ENCODE peak calls at places on chromosomes 3 and 15, in eight cellular contexts. U is HFF-Myc, R is heart right ventricle, O is glutamatergic neuron, K is heart left ventricle, H is AG09309, J is colonic mucosa, G is upper lobe of right lung. Y is an unnamed sample.
A peak's percentile ranks its signal among the peaks of the same experiment; 100 is the strongest.

GRCh38 chr15:49273734-49274318 is 103.8 kb downstream of the GALK2 start:
- DNase-seq in U (peak; percentile 12), R (no peak), O (no peak), K (no peak), H (no peak), J (no peak), G (no peak), Y (no peak)

GRCh38 chr15:92693922-92694331 is 38.4 kb upstream of the FAM174B start:
- DNase-seq in U (no peak), R (no peak), O (peak; percentile 61), K (no peak), H (no peak), J (no peak), G (no peak), Y (peak; percentile 63)

GRCh38 chr3:62874398-62875102 is 666 bp downstream of the CADPS start:
- DNase-seq in U (no peak), R (no peak), O (peak; percentile 40), K (no peak), H (no peak), J (peak; percentile 33), G (peak; percentile 65), Y (no peak)

GRCh38 chr3:17207019-17207418 is 322.3 kb downstream of the PLCL2 start:
- DNase-seq in U (no peak), R (no peak), O (no peak), K (no peak), H (no peak), J (no peak), G (no peak), Y (no peak)

GRCh38 chr3:182862159-182862860 is 69.0 kb downstream of the ATP11B start:
- DNase-seq in U (no peak), R (no peak), O (no peak), K (no peak), H (no peak), J (no peak), G (no peak), Y (no peak)

GRCh38 chr3:17915341-17915740 is 172.9 kb upstream of the TBC1D5 start:
- DNase-seq in U (no peak), R (no peak), O (no peak), K (no peak), H (no peak), J (no peak), G (no peak), Y (no peak)

GRCh38 chr3:197349368-197349767 is 51.0 kb upstream of the DLG1 start:
- DNase-seq in U (no peak), R (no peak), O (no peak), K (no peak), H (no peak), J (no peak), G (no peak), Y (no peak)

GRCh38 chr3:124229407-124229806 is 237.5 kb upstream of the ROPN1 start:
- DNase-seq in U (no peak), R (no peak), O (no peak), K (no peak), H (no peak), J (no peak), G (no peak), Y (no peak)

GRCh38 chr15:69812881-69813280 is 284.8 kb downstream of the TLE3 start:
- DNase-seq in U (no peak), R (no peak), O (no peak), K (no peak), H (no peak), J (peak; percentile 61), G (no peak), Y (peak; percentile 20)

GRCh38 chr15:50774450-50774849 is 8.9 kb upstream of the SPPL2A start:
- DNase-seq in U (no peak), R (no peak), O (no peak), K (no peak), H (no peak), J (no peak), G (no peak), Y (no peak)

GRCh38 chr3:195847061-195847950 is 35.6 kb upstream of the MUC4 start:
- DNase-seq in U (no peak), R (no peak), O (no peak), K (no peak), H (no peak), J (peak; percentile 52), G (no peak), Y (no peak)

GRCh38 chr3:182212479-182213076 is 500.9 kb downstream of the SOX2 start:
- DNase-seq in U (peak; percentile 27), R (no peak), O (no peak), K (peak; percentile 39), H (no peak), J (peak; percentile 20), G (no peak), Y (no peak)

GRCh38 chr3:168249539-168250414 is 154.1 kb upstream of the GOLIM4 start:
- DNase-seq in U (peak; percentile 15), R (peak; percentile 51), O (peak; percentile 92), K (peak; percentile 66), H (peak; percentile 16), J (peak; percentile 77), G (peak; percentile 90), Y (peak; percentile 77)

GRCh38 chr15:68337826-68338225 is 60.3 kb downstream of the FEM1B start:
- DNase-seq in U (no peak), R (no peak), O (no peak), K (peak; percentile 50), H (no peak), J (no peak), G (no peak), Y (no peak)

GRCh38 chr15:81101894-81102815 is 31.9 kb upstream of the CFAP161 start:
- DNase-seq in U (no peak), R (no peak), O (no peak), K (no peak), H (no peak), J (no peak), G (no peak), Y (no peak)

GRCh38 chr15:94234300-94234699 is 2.9 kb downstream of the MCTP2 start:
- DNase-seq in U (no peak), R (no peak), O (no peak), K (peak; percentile 29), H (no peak), J (no peak), G (peak; percentile 67), Y (no peak)

GRCh38 chr3:122260206-122260605 is 64.8 kb upstream of the CSTA start:
- DNase-seq in U (no peak), R (no peak), O (no peak), K (no peak), H (no peak), J (no peak), G (no peak), Y (no peak)

GRCh38 chr3:142802891-142803290 is 79.1 kb downstream of the TRPC1 start:
- DNase-seq in U (no peak), R (no peak), O (no peak), K (no peak), H (no peak), J (no peak), G (no peak), Y (no peak)

GRCh38 chr15:60634815-60635214 is 155.9 kb upstream of the ICE2 start:
- DNase-seq in U (no peak), R (no peak), O (peak; percentile 45), K (no peak), H (no peak), J (no peak), G (no peak), Y (no peak)

DNA sequence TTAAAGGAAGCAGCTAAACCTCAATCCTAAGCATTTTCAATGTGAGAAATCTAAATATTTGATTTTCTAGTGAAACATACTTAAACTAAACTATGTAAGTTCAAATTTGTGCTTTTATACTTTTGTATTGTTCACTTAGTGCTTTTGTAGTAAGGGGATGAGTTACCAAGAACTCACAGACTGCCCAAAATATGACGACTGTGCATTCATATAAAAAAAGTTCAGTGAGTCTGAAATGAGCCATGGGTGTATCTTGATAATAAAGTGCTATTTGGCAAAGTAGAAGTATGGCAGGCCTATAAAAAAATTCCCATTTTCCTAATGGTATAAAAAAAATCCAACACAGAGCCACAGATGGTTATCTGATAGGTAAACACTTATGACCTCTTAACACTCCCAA is 66.2 kb downstream of the NPTN start:
- DNase-seq in U (no peak), R (no peak), O (no peak), K (no peak), H (no peak), J (no peak), G (no peak), Y (no peak)
- TF ChIP-seq CTCF in U (no peak), R (no peak), O (no peak), K (no peak), H (no peak), J (no peak), G (no peak), Y (no peak)

GRCh38 chr15:47194718-47195117 is 522.6 kb upstream of the SEMA6D start:
- DNase-seq in U (no peak), R (no peak), O (no peak), K (no peak), H (no peak), J (no peak), G (no peak), Y (no peak)
- TF ChIP-seq CTCF in U (peak; percentile 28), R (peak; percentile 27), O (no peak), K (no peak), H (peak; percentile 24), J (peak; percentile 8), G (no peak), Y (no peak)

GRCh38 chr3:53196575-53197407 is 35.8 kb downstream of the PRKCD start:
- DNase-seq in U (peak; percentile 20), R (no peak), O (no peak), K (no peak), H (no peak), J (peak; percentile 42), G (no peak), Y (no peak)
- TF ChIP-seq CTCF in U (no peak), R (no peak), O (no peak), K (no peak), H (no peak), J (no peak), G (no peak), Y (no peak)

DNA sequence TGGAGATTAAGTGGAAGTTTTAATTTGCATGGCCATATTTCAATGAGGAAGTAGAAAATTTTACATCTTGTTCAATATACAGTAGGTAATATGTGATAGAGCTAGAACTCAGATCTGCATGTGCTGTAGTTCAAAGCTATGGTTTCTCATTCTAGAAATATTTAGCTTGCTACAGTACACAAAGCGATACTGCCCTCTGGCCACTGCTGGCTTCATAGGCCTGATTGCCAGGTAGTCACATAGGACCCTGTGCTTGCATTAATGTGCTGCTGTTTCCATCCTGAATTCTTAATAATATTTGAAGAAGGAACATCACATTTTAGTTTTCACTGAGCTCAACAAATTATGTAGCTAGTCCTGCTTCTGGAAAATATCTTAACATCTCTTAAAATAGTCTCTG is 87.0 kb downstream of the PLSCR2 start:
- DNase-seq in U (peak; percentile 5), R (no peak), O (no peak), K (no peak), H (no peak), J (peak; percentile 32), G (no peak), Y (peak; percentile 7)
- TF ChIP-seq CTCF in U (peak; percentile 41), R (no peak), O (no peak), K (no peak), H (peak; percentile 42), J (peak; percentile 17), G (no peak), Y (no peak)

GRCh38 chr3:159865042-159865579 is 123.5 kb upstream of the IL12A start:
- DNase-seq in U (peak; percentile 87), R (no peak), O (no peak), K (no peak), H (peak; percentile 78), J (no peak), G (no peak), Y (no peak)
- TF ChIP-seq CTCF in U (no peak), R (no peak), O (no peak), K (no peak), H (no peak), J (no peak), G (no peak), Y (no peak)

GRCh38 chr15:38453971-38454686 is at the start of gene FAM98B:
- DNase-seq in U (peak; percentile 66), R (peak; percentile 90), O (peak; percentile 96), K (peak; percentile 91), H (peak; percentile 53), J (peak; percentile 92), G (peak; percentile 94), Y (peak; percentile 90)
- TF ChIP-seq CTCF in U (no peak), R (no peak), O (no peak), K (peak; percentile 11), H (peak; percentile 15), J (no peak), G (no peak), Y (no peak)